ENCODE peak calls at places on chromosomes 6 and 20, in six cellular contexts. H is IMR-90, M is mesenchymal stem cell, N is trophoblast cell, A is mesendoderm, Z is H1. D is an unnamed sample.

GRCh38 chr6:3850451-3851203 is 1.5 kb downstream of the FAM50B start:
- DNase-seq in H (no peak), M (no peak), N (no peak), A (no peak), Z (no peak), D (no peak)

GRCh38 chr6:28789553-28790083 is 134.2 kb downstream of the TRIM27 start:
- DNase-seq in H (peak; percentile 68), M (peak; percentile 75), N (peak; percentile 85), A (peak; percentile 80), Z (peak; percentile 83), D (no peak)

GRCh38 chr6:131917318-131917717 is 33.9 kb downstream of the CCN2 start:
- DNase-seq in H (no peak), M (no peak), N (no peak), A (no peak), Z (no peak), D (no peak)

GRCh38 chr6:57013501-57013900 is 33.0 kb upstream of the KIAA1586 start:
- DNase-seq in H (peak; percentile 77), M (peak; percentile 71), N (peak; percentile 75), A (no peak), Z (no peak), D (no peak)

GRCh38 chr6:110355727-110356126 is 2.4 kb downstream of the METTL24 start:
- DNase-seq in H (no peak), M (no peak), N (no peak), A (peak; percentile 65), Z (no peak), D (no peak)

GRCh38 chr20:45948742-45949541 is 14.5 kb downstream of the PCIF1 start:
- DNase-seq in H (no peak), M (no peak), N (no peak), A (no peak), Z (no peak), D (no peak)

GRCh38 chr6:18795726-18796125 is 408.6 kb downstream of the RNF144B start:
- DNase-seq in H (no peak), M (no peak), N (no peak), A (peak; percentile 50), Z (no peak), D (no peak)

GRCh38 chr6:169592558-169592957 is 109.3 kb downstream of the WDR27 start:
- DNase-seq in H (peak; percentile 79), M (peak; percentile 61), N (no peak), A (no peak), Z (no peak), D (no peak)

GRCh38 chr20:17568972-17569471 is 853 bp upstream of the DSTN start:
- DNase-seq in H (peak; percentile 99), M (peak; percentile 99), N (peak; percentile 99), A (peak; percentile 92), Z (peak; percentile 64), D (peak; percentile 40)

GRCh38 chr20:29448806-29449470 is 1808.5 kb upstream of the DEFB115 start:
- DNase-seq in H (no peak), M (no peak), N (no peak), A (no peak), Z (no peak), D (no peak)

GRCh38 chr6:111829581-111829980 is 43.7 kb downstream of the FYN start:
- DNase-seq in H (no peak), M (no peak), N (peak; percentile 45), A (no peak), Z (no peak), D (no peak)

GRCh38 chr20:15834857-15835256 is 738.4 kb downstream of the KIF16B start:
- DNase-seq in H (no peak), M (no peak), N (no peak), A (no peak), Z (no peak), D (no peak)

GRCh38 chr6:37131104-37131959 is 38.6 kb upstream of the PIM1 start:
- DNase-seq in H (no peak), M (peak; percentile 35), N (peak; percentile 12), A (peak; percentile 71), Z (no peak), D (no peak)

GRCh38 chr6:106315765-106316375 is 9.7 kb downstream of the ATG5 start:
- DNase-seq in H (no peak), M (no peak), N (no peak), A (no peak), Z (no peak), D (no peak)

GRCh38 chr6:74749211-74750142 is 456.4 kb downstream of the COL12A1 start:
- DNase-seq in H (no peak), M (peak; percentile 18), N (no peak), A (no peak), Z (no peak), D (peak; percentile 5)
- H3K4me3 ChIP-seq in H (no peak overlapping the region), M (no peak overlapping the region), N (no peak overlapping the region), A (no peak overlapping the region), Z (no peak overlapping the region), D (no peak overlapping the region)

GRCh38 chr20:50980071-50980681 is 21.6 kb downstream of the MOCS3 start:
- DNase-seq in H (peak; percentile 100), M (peak; percentile 99), N (peak; percentile 96), A (peak; percentile 41), Z (no peak), D (no peak)

GRCh38 chr20:50980851-50981713 is 22.5 kb downstream of the MOCS3 start:
- DNase-seq in H (peak; percentile 75), M (peak; percentile 79), N (peak; percentile 81), A (peak; percentile 71), Z (peak; percentile 82), D (peak; percentile 72)

GRCh38 chr20:50981714-50982048 is 23.1 kb downstream of the MOCS3 start:
- DNase-seq in H (no peak), M (no peak), N (no peak), A (no peak), Z (no peak), D (no peak)

GRCh38 chr20:50977066-50978045 is 18.7 kb downstream of the MOCS3 start:
- DNase-seq in H (no peak), M (no peak), N (peak; percentile 60), A (no peak), Z (no peak), D (no peak)

DNA sequence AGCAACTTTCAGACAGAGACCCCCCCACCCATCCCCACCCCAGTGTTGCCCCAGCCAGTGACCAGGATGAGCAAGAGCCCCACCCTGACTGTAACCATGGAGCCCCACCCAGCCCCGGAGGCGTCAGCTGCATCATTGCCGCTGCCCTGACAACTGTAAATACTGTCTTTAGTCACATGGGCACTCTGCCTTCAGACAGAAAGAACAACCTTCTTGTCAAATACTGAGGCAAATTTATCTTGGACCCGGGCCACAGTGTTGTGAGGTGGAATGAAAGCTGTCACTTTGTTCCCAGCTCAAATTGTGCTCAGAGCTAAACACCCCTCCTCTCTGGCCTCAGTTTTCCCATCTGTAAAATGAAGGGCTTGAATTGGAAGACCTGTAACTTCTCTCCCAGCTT is 23.8 kb downstream of the MOCS3 start:
- DNase-seq in H (peak; percentile 68), M (peak; percentile 81), N (peak; percentile 68), A (no peak), Z (no peak), D (no peak)
- H2BK120ac ChIP-seq in H (peak overlapping the region; percentile 12), M (no peak overlapping the region), N (no peak overlapping the region), A (no peak overlapping the region), Z (no peak overlapping the region), D (no peak overlapping the region)

GRCh38 chr6:150622476-150622875 is 22.8 kb downstream of the PLEKHG1 start:
- DNase-seq in H (no peak), M (no peak), N (no peak), A (no peak), Z (no peak), D (no peak)
- H3K4me3 ChIP-seq in H (no peak overlapping the region), M (no peak overlapping the region), N (no peak overlapping the region), A (no peak overlapping the region), Z (no peak overlapping the region), D (no peak overlapping the region)

GRCh38 chr20:33555755-33556154 is 65.9 kb downstream of the CBFA2T2 start:
- DNase-seq in H (no peak), M (no peak), N (no peak), A (no peak), Z (no peak), D (no peak)
- H2BK120ac ChIP-seq in H (peak overlapping the region; percentile 54), M (no peak overlapping the region), N (no peak overlapping the region), A (no peak overlapping the region), Z (no peak overlapping the region), D (no peak overlapping the region)

GRCh38 chr20:52493177-52493711 is 301.7 kb upstream of the ZFP64 start:
- DNase-seq in H (peak; percentile 36), M (peak; percentile 87), N (no peak), A (no peak), Z (no peak), D (no peak)
- H3K4me3 ChIP-seq in H (no peak overlapping the region), M (no peak overlapping the region), N (no peak overlapping the region), A (no peak overlapping the region), Z (no peak overlapping the region), D (no peak overlapping the region)

DNA sequence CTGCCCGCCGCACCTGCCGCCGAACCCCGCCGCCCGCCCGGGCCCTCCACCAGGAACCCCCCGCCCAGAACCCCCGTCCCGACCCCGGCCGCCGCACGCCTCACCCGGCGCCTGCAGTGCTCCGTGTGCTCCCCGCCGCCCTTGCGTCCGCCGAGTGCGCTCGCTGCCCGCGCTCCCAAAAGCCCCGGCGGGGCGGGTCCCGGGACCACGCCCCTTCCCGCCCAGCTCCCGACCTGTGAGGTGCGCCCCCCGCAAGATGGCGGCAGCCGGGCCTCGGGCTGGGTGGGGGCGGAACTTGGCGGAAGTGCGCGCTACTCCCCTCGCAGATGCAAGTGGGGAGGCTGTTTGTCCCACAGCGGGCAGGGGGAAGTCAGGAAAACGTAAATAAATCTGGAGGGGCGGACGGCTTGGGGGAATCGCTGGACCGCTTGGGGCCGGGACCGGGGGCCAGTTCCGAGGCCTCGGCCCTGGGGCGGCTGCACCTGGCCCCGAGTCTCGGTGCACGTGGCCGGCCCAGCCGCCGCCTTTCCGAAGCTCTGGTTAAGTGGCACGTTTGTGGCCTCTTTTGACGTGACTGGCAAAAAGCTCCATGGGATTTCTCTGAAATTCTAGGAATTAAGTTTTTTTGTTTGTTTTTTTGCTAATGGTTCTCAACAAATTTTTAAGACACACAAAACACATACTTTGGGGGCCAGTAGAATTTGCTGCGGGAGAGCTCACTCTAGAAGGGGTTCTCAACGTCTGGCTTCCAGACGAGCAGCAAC is at the start of gene EZR:
- DNase-seq in H (peak; percentile 57), M (peak; percentile 54), N (peak; percentile 68), A (peak; percentile 91), Z (peak; percentile 86), D (peak; percentile 67)
- H2BK120ac ChIP-seq in H (peak within 1 kb of the TSS; percentile 68), M (peak within 1 kb of the TSS; percentile 79), N (peak within 1 kb of the TSS; percentile 97), A (peak within 1 kb of the TSS; percentile 95), Z (no peak within 1 kb of the TSS), D (no peak within 1 kb of the TSS)

GRCh38 chr6:99612551-99613397 is 6.1 kb downstream of the PRDM13 start:
- DNase-seq in H (no peak), M (no peak), N (no peak), A (peak; percentile 59), Z (peak; percentile 82), D (no peak)
- H3K4me3 ChIP-seq in H (peak overlapping the region; percentile 12), M (peak overlapping the region; percentile 37), N (peak overlapping the region; percentile 50), A (no peak overlapping the region), Z (peak overlapping the region; percentile 13), D (peak overlapping the region; percentile 71)

D was measured in neuronal stem cell.